ENCODE peak calls at places on chromosomes 1 and 21, in five cellular contexts. U is A673, Z is neural progenitor cell, T is endodermal cell, B is body of pancreas. E is an unnamed sample. For H3K4me1 and H3K36me3, the result is how much of the 10 kb centered on the place peaks cover.

GRCh38 chr1:192350351-192350750 is 33.6 kb downstream of the RGS21 start:
- DNase-seq in U (no peak), Z (no peak), T (no peak), B (no peak), E (no peak)

GRCh38 chr1:54254055-54254454 is 54.1 kb downstream of the MRPL37 start:
- DNase-seq in U (peak), Z (no peak), T (no peak), B (no peak), E (peak)

GRCh38 chr1:65250826-65251225 is 58.5 kb upstream of the DNAJC6 start:
- DNase-seq in U (no peak), Z (no peak), T (no peak), B (no peak), E (no peak)

GRCh38 chr21:42221581-42222345 is 2.8 kb downstream of the ABCG1 start:
- DNase-seq in U (no peak), Z (no peak), T (peak), B (no peak), E (no peak)

GRCh38 chr1:182488803-182489202 is 38.9 kb downstream of the RGSL1 start:
- DNase-seq in U (no peak), Z (no peak), T (no peak), B (no peak), E (no peak)

GRCh38 chr1:157105988-157106812 is 6.6 kb upstream of the ETV3L start:
- DNase-seq in U (no peak), Z (no peak), T (no peak), B (no peak), E (no peak)

GRCh38 chr1:234667891-234668576 is 58.1 kb upstream of the IRF2BP2 start:
- DNase-seq in U (no peak), Z (no peak), T (no peak), B (no peak), E (no peak)

GRCh38 chr1:231949277-231950122 is 322.9 kb downstream of the DISC1 start:
- DNase-seq in U (no peak), Z (peak), T (peak), B (no peak), E (no peak)

GRCh38 chr1:93680121-93681094 is 1.2 kb downstream of the BCAR3 start:
- DNase-seq in U (peak), Z (peak), T (peak), B (peak), E (peak)

GRCh38 chr1:55868026-55868425 is 652.9 kb upstream of the USP24 start:
- DNase-seq in U (peak), Z (peak), T (no peak), B (no peak), E (no peak)

GRCh38 chr1:243754348-243754747 is 95.7 kb downstream of the AKT3 start:
- DNase-seq in U (no peak), Z (no peak), T (no peak), B (no peak), E (no peak)

GRCh38 chr1:1538334-1538733 is 2.1 kb downstream of the TMEM240 start:
- DNase-seq in U (no peak), Z (no peak), T (no peak), B (no peak), E (no peak)

GRCh38 chr1:18875107-18875795 is 15.8 kb upstream of the TAS1R2 start:
- DNase-seq in U (peak), Z (peak), T (peak), B (peak), E (peak)

GRCh38 chr21:41766883-41767605 is at the start of gene RIPK4:
- DNase-seq in U (peak), Z (peak), T (peak), B (peak), E (no peak)

GRCh38 chr1:156727914-156728598 is at the start of gene METTL25B:
- DNase-seq in U (peak), Z (peak), T (peak), B (peak), E (peak)

GRCh38 chr1:160629286-160630210 is 17.3 kb downstream of the SLAMF1 start:
- DNase-seq in U (no peak), Z (no peak), T (no peak), B (no peak), E (no peak)

GRCh38 chr21:41256771-41257702 is 59.6 kb upstream of the FAM3B start:
- DNase-seq in U (no peak), Z (no peak), T (no peak), B (no peak), E (no peak)

GRCh38 chr1:246035060-246035531 is 472.0 kb downstream of the SMYD3 start:
- DNase-seq in U (no peak), Z (no peak), T (no peak), B (no peak), E (peak)

GRCh38 chr1:221284028-221284427 is 404.8 kb downstream of the HLX start:
- DNase-seq in U (peak), Z (no peak), T (no peak), B (no peak), E (no peak)

GRCh38 chr1:178727014-178727895 is 2.2 kb downstream of the RALGPS2 start:
- DNase-seq in U (no peak), Z (peak), T (no peak), B (no peak), E (no peak)

GRCh38 chr1:15158506-15159165 is 5.1 kb downstream of the TMEM51 start:
- DNase-seq in U (no peak), Z (no peak), T (no peak), B (no peak), E (no peak)

GRCh38 chr21:45874716-45875415 is 106.7 kb upstream of the COL6A1 start:
- DNase-seq in U (peak), Z (peak), T (no peak), B (no peak), E (peak)

GRCh38 chr1:100543640-100544039 is 5.7 kb downstream of the GPR88 start:
- DNase-seq in U (peak), Z (peak), T (peak), B (no peak), E (peak)

GRCh38 chr21:35202431-35202830 is 153.3 kb upstream of the RUNX1 start:
- DNase-seq in U (no peak), Z (no peak), T (no peak), B (no peak), E (no peak)

GRCh38 chr1:65687435-65688214 is 105.1 kb upstream of the PDE4B start:
- DNase-seq in U (peak), Z (peak), T (peak), B (peak), E (peak)

GRCh38 chr1:55286851-55287602 is 71.9 kb upstream of the USP24 start:
- DNase-seq in U (no peak), Z (no peak), T (no peak), B (no peak), E (no peak)

GRCh38 chr1:25484096-25484495 is 53.4 kb downstream of the MACO1 start:
- DNase-seq in U (no peak), Z (no peak), T (no peak), B (peak), E (no peak)

GRCh38 chr1:10308001-10308400 is 90.9 kb upstream of the PGD start:
- DNase-seq in U (no peak), Z (no peak), T (no peak), B (no peak), E (no peak)

GRCh38 chr1:111030590-111030989 is 66.9 kb upstream of the LRIF1 start:
- DNase-seq in U (peak), Z (peak), T (peak), B (peak), E (peak)

GRCh38 chr1:224082146-224082545 is 31.8 kb upstream of the FBXO28 start:
- DNase-seq in U (peak), Z (no peak), T (no peak), B (no peak), E (no peak)

GRCh38 chr1:64936958-64937357 is 29.4 kb downstream of the JAK1 start:
- DNase-seq in U (peak), Z (no peak), T (no peak), B (peak), E (no peak)

GRCh38 chr1:11797525-11798216 is 8.1 kb downstream of the MTHFR start:
- DNase-seq in U (no peak), Z (no peak), T (no peak), B (no peak), E (no peak)

GRCh38 chr1:84145051-84145450 is 980 bp downstream of the PRKACB start:
- DNase-seq in U (no peak), Z (no peak), T (no peak), B (no peak), E (no peak)

GRCh38 chr1:30732277-30732996 is 9.1 kb upstream of the MATN1 start:
- DNase-seq in U (no peak), Z (peak), T (no peak), B (no peak), E (no peak)

DNA sequence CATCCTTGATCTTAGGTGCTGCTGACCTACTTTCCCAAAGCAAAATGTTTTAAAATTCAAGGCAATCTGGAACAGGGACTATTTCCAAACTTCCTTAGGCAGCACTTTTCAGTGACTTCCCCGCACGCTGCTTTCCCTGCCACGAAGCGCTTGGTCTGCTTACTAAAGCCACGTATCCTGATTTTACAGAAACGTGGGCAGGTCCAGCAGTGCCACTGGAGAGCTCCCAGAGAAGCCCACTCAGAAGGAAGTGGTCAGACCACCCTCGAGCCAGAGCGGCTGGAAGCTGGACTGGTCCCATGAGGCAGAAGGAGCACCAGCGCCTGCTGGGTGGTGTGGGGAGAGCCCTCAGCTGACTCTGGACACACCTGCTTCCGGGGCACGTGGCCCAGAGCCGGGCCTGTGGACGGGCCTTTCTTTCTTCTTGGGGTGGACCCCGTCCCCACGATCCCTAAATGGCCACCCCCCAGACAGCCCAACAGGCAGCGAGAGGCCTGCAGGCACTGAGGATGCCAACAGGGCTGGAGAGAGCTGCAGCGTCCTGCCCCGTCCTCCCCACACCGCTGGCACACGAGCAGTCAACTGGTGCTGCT is 23.2 kb downstream of the PTTG1IP start:
- DNase-seq in U (no peak), Z (no peak), T (no peak), B (no peak), E (no peak)
- H3K4me1 ChIP-seq in U (under half), Z (under half), T (under half), B (under half), E (under half)

GRCh38 chr1:162681127-162681435 is 48.8 kb downstream of the DDR2 start:
- DNase-seq in U (no peak), Z (no peak), T (no peak), B (no peak), E (no peak)
- H3K4me3 ChIP-seq in U (no peak), Z (no peak), T (no peak), B (no peak), E (no peak)

GRCh38 chr1:16449666-16450065 is 9.1 kb downstream of the NECAP2 start:
- DNase-seq in U (no peak), Z (no peak), T (no peak), B (no peak), E (no peak)
- H3K36me3 ChIP-seq in U (under half), Z (under half), T (half or more), B (under half), E (under half)

DNA sequence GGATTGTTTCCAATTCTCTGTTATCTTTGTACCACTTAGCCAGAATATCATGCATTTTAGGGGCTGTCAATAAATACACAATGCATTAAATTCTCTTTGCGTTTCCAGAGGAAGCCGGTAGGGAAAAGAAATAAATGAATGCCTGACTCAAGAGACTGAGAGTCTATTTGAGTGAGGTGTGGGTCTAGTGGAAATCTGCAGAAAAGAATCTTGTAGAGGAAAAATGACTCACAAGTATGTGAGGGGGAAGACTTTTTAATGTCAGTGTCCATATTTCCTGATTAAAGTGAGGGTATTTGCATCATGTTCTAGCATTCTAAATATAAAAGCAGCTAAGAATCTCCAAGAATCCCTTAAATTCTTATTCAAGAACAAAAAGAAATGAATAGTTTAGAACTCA is 271.1 kb downstream of the PTPRC start:
- DNase-seq in U (peak), Z (no peak), T (no peak), B (no peak), E (no peak)
- H3K4me1 ChIP-seq in U (half or more), Z (under half), T (under half), B (under half), E (under half)

GRCh38 chr1:39958801-39959200 is 3.9 kb downstream of the MFSD2A start:
- DNase-seq in U (no peak), Z (no peak), T (no peak), B (no peak), E (no peak)

GRCh38 chr1:39957299-39958020 is 2.5 kb downstream of the MFSD2A start:
- DNase-seq in U (no peak), Z (no peak), T (no peak), B (no peak), E (no peak)

GRCh38 chr1:39960461-39960958 is 5.6 kb downstream of the MFSD2A start:
- DNase-seq in U (no peak), Z (no peak), T (no peak), B (peak), E (peak)

GRCh38 chr1:39962450-39962825 is 7.5 kb downstream of the MFSD2A start:
- DNase-seq in U (no peak), Z (no peak), T (no peak), B (no peak), E (no peak)

DNA sequence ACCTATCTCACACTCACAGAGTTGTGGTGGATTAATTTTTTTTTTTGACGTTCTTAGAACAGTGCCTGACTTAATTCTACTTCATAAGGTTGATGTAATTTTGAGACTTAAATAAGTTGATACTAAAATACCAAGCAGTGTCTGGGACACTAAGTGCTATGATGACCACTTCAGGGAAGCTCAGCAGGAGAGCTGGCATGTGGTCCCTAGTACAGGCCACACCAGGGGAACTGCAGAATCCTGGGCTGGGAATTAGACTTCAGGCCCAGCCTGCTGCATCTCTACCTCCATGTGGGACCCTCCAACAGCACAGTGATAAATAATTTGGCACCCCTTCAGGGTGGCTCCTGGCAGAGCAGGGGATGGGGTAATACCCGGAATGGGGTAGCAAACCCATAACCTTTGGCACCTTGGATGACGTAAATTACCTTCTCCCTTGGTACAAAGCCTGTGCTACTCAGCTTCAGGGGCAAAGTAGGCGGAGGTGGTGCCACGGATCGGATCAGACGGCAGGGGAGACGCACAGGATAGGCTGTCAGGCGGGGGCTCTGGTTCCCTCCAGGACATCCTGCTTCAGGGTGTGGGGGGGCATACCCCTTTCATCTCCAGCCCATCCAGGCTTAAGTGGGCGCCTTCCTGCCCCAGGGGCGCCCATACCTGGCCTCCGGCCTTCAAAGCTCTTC is 4.8 kb downstream of the MFSD2A start:
- DNase-seq in U (no peak), Z (no peak), T (no peak), B (no peak), E (no peak)
- H3K4me3 ChIP-seq in U (no peak), Z (no peak), T (no peak), B (no peak), E (no peak)

GRCh38 chr1:36092166-36092797 is 3.6 kb downstream of the ADPRS start:
- DNase-seq in U (no peak), Z (no peak), T (no peak), B (no peak), E (no peak)

GRCh38 chr1:36091698-36092097 is 3.0 kb downstream of the ADPRS start:
- DNase-seq in U (no peak), Z (no peak), T (no peak), B (no peak), E (no peak)

GRCh38 chr1:36089393-36090121 is 865 bp downstream of the ADPRS start:
- DNase-seq in U (peak), Z (peak), T (peak), B (no peak), E (no peak)

GRCh38 chr1:36092798-36093185 is 4.1 kb downstream of the ADPRS start:
- DNase-seq in U (no peak), Z (no peak), T (no peak), B (no peak), E (no peak)

GRCh38 chr1:36091141-36091540 is 2.4 kb downstream of the ADPRS start:
- DNase-seq in U (no peak), Z (no peak), T (no peak), B (no peak), E (no peak)
- H3K36me3 ChIP-seq in U (half or more), Z (under half), T (under half), B (under half), E (under half)

GRCh38 chr1:203283597-203283996 is 21.7 kb upstream of the BTG2 start:
- DNase-seq in U (no peak), Z (no peak), T (no peak), B (peak), E (no peak)
- H3K4me1 ChIP-seq in U (under half), Z (under half), T (under half), B (half or more), E (under half)

DNA sequence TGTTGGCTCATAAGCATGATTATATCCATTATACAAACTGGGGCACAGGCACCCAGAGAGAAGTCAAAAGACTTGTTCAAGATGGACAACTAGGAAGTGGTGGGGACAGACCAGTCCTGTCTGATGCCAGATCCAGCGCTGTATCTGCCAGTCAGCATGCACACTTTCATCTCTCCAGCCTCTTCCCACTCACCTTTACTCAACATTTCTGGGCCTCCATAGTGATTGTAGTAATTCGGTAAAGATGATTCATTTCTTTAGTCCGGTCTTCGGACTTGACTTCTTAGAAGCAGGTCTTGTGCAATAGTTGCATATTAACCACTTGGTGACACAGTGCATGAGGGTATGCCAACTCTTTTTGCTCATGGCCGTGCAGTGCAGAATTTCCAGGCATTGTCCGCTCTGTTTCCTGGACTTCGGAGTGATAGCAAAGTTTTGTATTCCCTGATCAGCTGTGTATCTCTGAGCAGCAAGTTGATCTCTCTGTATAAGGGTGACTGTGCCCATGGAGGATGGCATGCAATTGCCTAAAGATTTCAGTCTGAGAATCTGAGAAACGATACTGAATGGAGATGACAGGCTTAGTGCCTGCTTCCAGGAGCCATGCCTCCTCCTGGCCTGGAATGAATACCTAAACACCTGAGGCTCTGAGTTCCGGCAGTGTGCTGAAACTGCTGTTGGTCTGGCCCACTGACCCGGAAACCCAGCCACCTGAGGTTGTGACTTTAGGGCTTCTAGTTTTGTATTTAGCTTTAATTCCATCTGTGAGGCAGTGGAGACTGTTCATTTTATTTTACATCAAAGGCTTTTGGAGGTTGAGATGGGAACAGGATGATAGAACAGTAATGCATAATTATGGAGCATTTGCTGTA is 39.0 kb downstream of the GALNT2 start:
- DNase-seq in U (no peak), Z (no peak), T (no peak), B (peak), E (no peak)
- H3K4me3 ChIP-seq in U (no peak), Z (no peak), T (no peak), B (no peak), E (no peak)

GRCh38 chr1:169853335-169853734 is 40.4 kb downstream of the SCYL3 start:
- DNase-seq in U (no peak), Z (peak), T (no peak), B (no peak), E (no peak)
- H3K36me3 ChIP-seq in U (half or more), Z (under half), T (half or more), B (under half), E (half or more)

E was measured in BE2C.